ENCODE peak calls at places on chromosome X, in nine cellular contexts. P, U, I, O, V, B, M, K and Y are unnamed samples.

GRCh38 chrX:131783555-131784338 is 239.4 kb upstream of the STK26 start:
- DNase-seq in I (no peak), B (peak; percentile 63), K (no peak), V (no peak), P (no peak), O (no peak), M (no peak), U (peak; percentile 81), Y (no peak)

GRCh38 chrX:139974496-139974895 is 9.2 kb upstream of the CXorf66 start:
- DNase-seq in K (no peak), B (no peak), U (no peak), I (no peak), M (no peak), V (no peak), O (no peak), P (no peak), Y (no peak)

GRCh38 chrX:152445926-152446325 is 5.2 kb downstream of the GABRA3 start:
- DNase-seq in B (no peak), M (no peak), V (no peak), K (no peak), U (no peak), I (no peak), O (no peak), P (no peak), Y (no peak)

GRCh38 chrX:11954196-11954595 is 184.1 kb upstream of the FRMPD4 start:
- DNase-seq in M (no peak), O (no peak), P (no peak), B (no peak), V (no peak), I (no peak), U (no peak), K (no peak), Y (no peak)

GRCh38 chrX:140510306-140510676 is 5.4 kb upstream of the SOX3 start:
- DNase-seq in M (no peak), O (no peak), V (no peak), B (no peak), K (no peak), U (no peak), P (no peak), I (no peak), Y (no peak)

GRCh38 chrX:101265869-101266428 is 25.2 kb downstream of the TAF7L start:
- DNase-seq in O (no peak), I (no peak), P (no peak), U (no peak), B (no peak), K (no peak), M (no peak), V (no peak), Y (no peak)

GRCh38 chrX:276588-277171 is 4.5 kb upstream of the PLCXD1 start:
- DNase-seq in U (peak; percentile 67), P (no peak), O (peak; percentile 28), I (peak; percentile 12), V (no peak), M (peak; percentile 84), K (peak; percentile 69), B (no peak), Y (no peak)

GRCh38 chrX:123184199-123184857 is at the start of gene GRIA3:
- DNase-seq in V (no peak), O (no peak), K (no peak), I (no peak), M (peak; percentile 46), U (no peak), P (peak; percentile 61), B (no peak), Y (no peak)

GRCh38 chrX:43881410-43882293 is 598 bp downstream of the MAOB start:
- DNase-seq in I (no peak), M (peak; percentile 52), P (no peak), U (no peak), K (peak; percentile 70), B (peak; percentile 56), O (peak; percentile 8), V (no peak), Y (no peak)

GRCh38 chrX:110171442-110171841 is 146.4 kb downstream of the AMMECR1 start:
- DNase-seq in I (no peak), P (peak; percentile 13), V (no peak), U (no peak), O (no peak), M (no peak), B (no peak), K (no peak), Y (no peak)

GRCh38 chrX:70998402-70999027 is 67.6 kb upstream of the SLC7A3 start:
- DNase-seq in M (no peak), U (no peak), V (no peak), I (peak; percentile 6), P (peak; percentile 67), O (peak; percentile 20), K (no peak), B (no peak), Y (no peak)

GRCh38 chrX:150205011-150205410 is 158.1 kb upstream of the MAMLD1 start:
- DNase-seq in P (no peak), V (no peak), I (no peak), O (no peak), U (peak; percentile 41), K (no peak), B (no peak), M (no peak), Y (no peak)

GRCh38 chrX:154987940-154988339 is 34.6 kb downstream of the F8 start:
- DNase-seq in I (no peak), V (no peak), M (no peak), B (no peak), O (no peak), U (no peak), K (no peak), P (no peak), Y (no peak)

GRCh38 chrX:154991039-154991438 is 31.5 kb downstream of the F8 start:
- DNase-seq in M (no peak), U (no peak), K (no peak), P (no peak), O (no peak), V (no peak), B (no peak), I (no peak), Y (no peak)

GRCh38 chrX:154990496-154990895 is 32.0 kb downstream of the F8 start:
- DNase-seq in U (no peak), B (no peak), O (no peak), P (no peak), V (no peak), K (no peak), M (no peak), I (no peak), Y (no peak)

GRCh38 chrX:154986826-154987575 is 35.5 kb downstream of the F8 start:
- DNase-seq in P (no peak), B (no peak), U (no peak), K (no peak), M (no peak), O (no peak), V (no peak), I (no peak), Y (no peak)

DNA sequence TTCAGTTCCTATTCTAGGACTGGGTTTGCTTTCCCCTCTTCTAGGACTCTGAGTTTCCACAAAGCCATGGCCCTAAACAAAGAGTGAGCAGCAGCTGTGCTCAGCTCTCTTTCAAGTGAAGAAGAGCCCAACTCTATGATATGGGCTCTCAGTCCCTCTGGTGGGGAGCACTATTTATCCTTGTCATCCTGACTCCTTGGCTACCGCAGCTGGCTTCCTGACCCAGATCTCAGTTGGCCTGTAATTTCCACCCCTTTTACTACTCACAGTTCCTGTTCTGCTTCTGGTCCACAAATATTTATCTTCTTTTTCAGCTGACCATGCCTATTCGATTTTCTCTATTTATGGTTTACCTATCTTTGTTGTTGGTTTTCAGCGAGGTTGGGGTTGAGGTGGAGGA is 33.8 kb downstream of the F8 start:
- DNase-seq in I (no peak), K (no peak), B (no peak), M (no peak), O (no peak), V (no peak), P (no peak), U (no peak), Y (no peak)
- H3K36me3 ChIP-seq in I (no peaks in the 10 kb centered on the region), K (no peaks in the 10 kb centered on the region), B (no peaks in the 10 kb centered on the region), M (no peaks in the 10 kb centered on the region), O (no peaks in the 10 kb centered on the region), V (no peaks in the 10 kb centered on the region), P (no peaks in the 10 kb centered on the region), U (no peaks in the 10 kb centered on the region), Y (no peaks in the 10 kb centered on the region)

DNA sequence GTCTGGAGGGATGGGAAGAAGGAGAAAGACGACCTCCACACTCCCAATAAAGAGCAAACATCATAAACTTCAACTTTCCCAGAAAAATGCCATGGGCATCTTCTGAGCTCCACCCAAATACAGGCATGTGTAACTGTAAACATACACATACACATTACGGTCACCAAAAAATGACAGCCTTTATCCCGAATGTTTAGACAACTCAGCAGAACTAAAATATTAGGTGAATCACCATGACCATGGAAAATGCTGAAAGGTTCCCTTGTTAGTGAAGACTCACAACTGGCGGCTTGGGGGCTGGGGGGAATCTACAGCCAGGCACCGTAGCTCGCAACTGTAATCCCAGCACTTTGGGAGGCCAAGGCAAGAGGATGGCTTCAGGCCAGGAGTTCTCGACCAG is 33.0 kb downstream of the PRKX start:
- DNase-seq in O (no peak), V (no peak), P (no peak), I (no peak), K (no peak), M (no peak), B (no peak), U (no peak), Y (no peak)
- H3K4me1 ChIP-seq in O (peaks cover 3% of the 10 kb centered on the region), V (no peaks in the 10 kb centered on the region), P (no peaks in the 10 kb centered on the region), I (peaks cover 16% of the 10 kb centered on the region), K (no peaks in the 10 kb centered on the region), M (no peaks in the 10 kb centered on the region), B (no peaks in the 10 kb centered on the region), U (no peaks in the 10 kb centered on the region), Y (no peaks in the 10 kb centered on the region)

DNA sequence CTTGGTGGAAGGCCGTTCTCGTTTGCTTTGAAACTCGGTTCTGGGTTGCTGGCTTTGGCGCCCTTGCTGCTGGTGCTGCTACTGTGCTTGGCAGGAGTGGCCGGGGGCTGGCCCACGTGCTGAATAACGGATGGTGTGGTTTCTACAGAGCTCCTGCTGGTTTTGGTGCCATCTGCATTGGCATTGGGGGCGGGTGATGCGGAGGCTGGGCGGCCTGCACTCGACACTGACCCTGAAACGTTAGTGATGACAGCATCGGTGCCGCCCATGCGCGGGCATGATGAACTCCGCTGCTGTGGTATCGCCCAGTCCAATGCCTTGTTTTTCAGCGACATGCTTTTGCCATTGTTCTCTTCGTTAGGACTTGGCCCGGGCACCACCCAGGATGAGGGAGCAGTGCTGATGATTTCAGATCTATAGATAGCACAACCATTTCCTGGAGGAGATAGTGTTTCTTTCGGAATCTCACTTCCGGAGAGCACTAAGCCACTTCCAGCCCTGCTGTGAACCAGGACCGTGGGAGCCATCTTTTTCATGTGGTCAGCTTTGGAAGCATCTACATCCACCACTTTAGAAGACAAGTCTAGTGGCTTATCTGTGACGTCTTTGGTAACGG is 24.2 kb downstream of the BCOR start:
- DNase-seq in V (no peak), P (no peak), O (no peak), K (no peak), U (no peak), B (peak; percentile 60), I (no peak), M (peak; percentile 29), Y (no peak)
- H3K4me3 ChIP-seq in V (no peak overlapping the region), P (no peak overlapping the region), O (no peak overlapping the region), K (no peak overlapping the region), U (no peak overlapping the region), B (no peak overlapping the region), I (no peak overlapping the region), M (no peak overlapping the region), Y (no peak overlapping the region)

GRCh38 chrX:53556868-53557267 is 122.7 kb upstream of the HSD17B10 start:
- DNase-seq in U (no peak), P (no peak), B (no peak), V (no peak), I (no peak), O (no peak), K (no peak), M (no peak), Y (no peak)
- H3K36me3 ChIP-seq in U (peaks cover 36% of the 10 kb centered on the region), P (peaks cover 87% of the 10 kb centered on the region), B (peaks cover 100% of the 10 kb centered on the region), V (peaks cover 76% of the 10 kb centered on the region), I (peaks cover 94% of the 10 kb centered on the region), O (no peaks in the 10 kb centered on the region), K (no peaks in the 10 kb centered on the region), M (peaks cover 56% of the 10 kb centered on the region), Y (peaks cover 71% of the 10 kb centered on the region)